ENCODE peak calls at places on chromosomes 11 and 22, in four cellular contexts. Y is SK-N-SH, H is K562, K is HepG2. M is an unnamed sample.

GRCh38 chr22:36454916-36455570 is 26.4 kb downstream of the TXN2 start:
- DNase-seq in Y (peak; percentile 96), H (peak; percentile 91), K (no peak), M (peak; percentile 50)

GRCh38 chr11:126403039-126403438 is 47.6 kb downstream of the ST3GAL4 start:
- DNase-seq in Y (no peak), H (no peak), K (no peak), M (no peak)

GRCh38 chr11:2703487-2704141 is 3.8 kb upstream of the KCNQ1OT1 start:
- DNase-seq in Y (no peak), H (no peak), K (no peak), M (no peak)

GRCh38 chr22:20392983-20393704 is 807 bp upstream of the ZNF74 start:
- DNase-seq in Y (no peak), H (no peak), K (no peak), M (no peak)

GRCh38 chr11:83159901-83160865 is 3.3 kb downstream of the PCF11 start:
- DNase-seq in Y (no peak), H (no peak), K (no peak), M (no peak)

GRCh38 chr11:93494341-93494740 is 48.9 kb downstream of the SMCO4 start:
- DNase-seq in Y (no peak), H (no peak), K (no peak), M (no peak)

GRCh38 chr11:114277637-114278341 is 18.4 kb upstream of the NNMT start:
- DNase-seq in Y (no peak), H (no peak), K (no peak), M (no peak)

GRCh38 chr22:37415210-37415609 is 12.1 kb downstream of the ELFN2 start:
- DNase-seq in Y (no peak), H (no peak), K (no peak), M (no peak)

GRCh38 chr11:43393765-43394355 is 35.1 kb downstream of the TTC17 start:
- DNase-seq in Y (no peak), H (no peak), K (no peak), M (no peak)

GRCh38 chr11:77122576-77123212 is 5.4 kb upstream of the MYO7A start:
- DNase-seq in Y (no peak), H (no peak), K (no peak), M (no peak)

GRCh38 chr11:12585861-12586260 is 88.4 kb upstream of the TEAD1 start:
- DNase-seq in Y (no peak), H (no peak), K (no peak), M (no peak)

GRCh38 chr11:109939176-109939810 is 153.9 kb upstream of the ZC3H12C start:
- DNase-seq in Y (peak; percentile 50), H (peak; percentile 44), K (peak; percentile 54), M (no peak)

GRCh38 chr11:131118247-131118646 is 202.0 kb upstream of the SNX19 start:
- DNase-seq in Y (no peak), H (no peak), K (no peak), M (no peak)

GRCh38 chr11:20251496-20251895 is 91.2 kb upstream of the DBX1 start:
- DNase-seq in Y (no peak), H (no peak), K (no peak), M (no peak)

GRCh38 chr11:57368106-57368826 is 12.7 kb downstream of the PRG3 start:
- DNase-seq in Y (no peak), H (no peak), K (no peak), M (no peak)

GRCh38 chr11:125245299-125245698 is 80.7 kb downstream of the PKNOX2 start:
- DNase-seq in Y (no peak), H (no peak), K (no peak), M (no peak)

GRCh38 chr11:61054927-61055562 is 47.2 kb upstream of the CD5 start:
- DNase-seq in Y (no peak), H (no peak), K (no peak), M (no peak)

GRCh38 chr11:66107600-66108151 is 37.6 kb downstream of the PACS1 start:
- DNase-seq in Y (no peak), H (no peak), K (no peak), M (no peak)

GRCh38 chr11:86990520-86990919 is 35.3 kb upstream of the FZD4 start:
- DNase-seq in Y (no peak), H (no peak), K (peak; percentile 54), M (no peak)

GRCh38 chr22:25350551-25350971 is 131.1 kb downstream of the CRYBB2 start:
- DNase-seq in Y (no peak), H (no peak), K (no peak), M (no peak)

GRCh38 chr22:22687638-22688500 is 43.5 kb downstream of the GGTLC2 start:
- DNase-seq in Y (peak; percentile 60), H (peak; percentile 90), K (peak; percentile 43), M (no peak)

GRCh38 chr11:122333476-122333875 is 217.5 kb upstream of the BLID start:
- DNase-seq in Y (no peak), H (no peak), K (no peak), M (no peak)

GRCh38 chr11:57543601-57544000 is 6.2 kb downstream of the SMTNL1 start:
- DNase-seq in Y (no peak), H (no peak), K (no peak), M (no peak)

GRCh38 chr11:57477507-57478189 is 17.3 kb downstream of the RTN4RL2 start:
- DNase-seq in Y (no peak), H (no peak), K (no peak), M (no peak)

GRCh38 chr11:3006505-3007260 is 14.6 kb upstream of the NAP1L4 start:
- DNase-seq in Y (no peak), H (no peak), K (no peak), M (no peak)

GRCh38 chr11:128407962-128408361 is 179.4 kb downstream of the ETS1 start:
- DNase-seq in Y (no peak), H (no peak), K (no peak), M (no peak)

GRCh38 chr22:32144875-32145274 is 14.2 kb downstream of the C22orf42 start:
- DNase-seq in Y (no peak), H (no peak), K (no peak), M (no peak)

GRCh38 chr11:95282337-95282751 is 51.3 kb upstream of the SESN3 start:
- DNase-seq in Y (no peak), H (no peak), K (peak; percentile 84), M (no peak)

GRCh38 chr11:82092904-82093303 is 640.8 kb downstream of the FAM181B start:
- DNase-seq in Y (no peak), H (no peak), K (no peak), M (no peak)

GRCh38 chr11:58788355-58789023 is 56.0 kb downstream of the GLYATL2 start:
- DNase-seq in Y (peak; percentile 34), H (peak; percentile 52), K (peak; percentile 67), M (peak; percentile 7)
- TF ChIP-seq CHD2 in Y (no peak), H (no peak), K (no peak), M (no peak)

DNA sequence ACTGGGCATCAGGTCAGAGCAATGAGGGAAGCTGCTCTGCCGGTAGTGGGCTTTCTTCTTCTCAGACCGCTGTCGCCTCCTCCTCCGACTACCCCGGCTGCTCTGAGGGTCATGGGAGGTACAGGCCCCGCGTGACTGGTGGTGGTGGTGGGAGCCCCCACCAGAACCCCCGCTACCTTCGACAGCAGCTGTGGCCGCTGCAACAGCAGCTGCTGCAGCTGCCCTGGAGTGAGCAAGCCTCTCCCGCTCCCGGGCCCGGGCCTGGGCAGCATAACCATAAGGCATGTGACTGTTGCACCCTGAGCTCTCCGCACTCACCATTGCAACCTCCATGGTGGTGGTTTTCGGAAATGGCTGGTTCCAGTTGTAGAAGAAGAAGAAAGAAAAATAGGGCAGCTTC is 4.5 kb downstream of the KCNA4 start:
- DNase-seq in Y (no peak), H (no peak), K (no peak), M (no peak)
- TF ChIP-seq RAD21 in Y (no peak), H (no peak), K (no peak), M (no peak)

DNA sequence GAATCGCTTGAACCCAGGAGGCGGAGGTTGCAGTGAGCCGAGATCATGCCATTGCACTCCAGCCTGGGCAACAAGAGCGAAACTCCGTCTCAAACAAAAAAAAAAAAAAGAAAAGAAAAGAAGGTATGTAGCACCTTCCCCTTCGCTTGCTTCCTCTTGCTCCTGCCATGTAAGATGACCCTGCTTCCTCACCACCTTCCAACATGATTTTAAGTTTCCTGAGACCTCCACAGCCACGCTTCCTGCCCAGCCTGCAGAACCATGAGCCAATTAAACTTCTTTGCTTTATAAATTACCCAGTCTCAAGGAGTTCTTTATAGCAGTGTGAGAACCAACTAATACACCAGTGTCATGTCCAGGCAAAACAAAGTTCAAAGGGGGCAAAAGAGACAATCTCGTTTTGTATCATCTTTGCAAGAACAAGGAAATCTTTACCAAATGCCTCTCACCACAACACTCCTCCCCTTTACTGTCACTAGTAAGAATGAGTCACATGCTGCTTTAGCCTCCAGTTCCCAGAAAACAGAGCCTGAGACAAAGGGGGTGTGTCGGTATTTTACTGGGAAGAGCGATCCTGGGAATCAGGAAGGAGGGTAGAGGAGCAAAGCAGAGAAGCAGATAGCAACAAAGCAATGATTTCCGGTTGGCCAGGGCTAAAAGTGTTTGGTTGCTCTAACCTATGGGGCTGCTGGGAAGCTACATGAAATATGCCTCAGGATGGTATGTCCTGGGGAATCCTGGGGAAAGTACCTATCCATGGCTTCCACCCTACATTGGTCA is 10.5 kb upstream of the MCHR1 start:
- DNase-seq in Y (no peak), H (peak; percentile 22), K (peak; percentile 62), M (no peak)
- TF ChIP-seq ZBTB33 in Y (no peak), H (no peak), K (no peak), M (no peak)

GRCh38 chr22:46936378-46936916 is 174.0 kb downstream of the TBC1D22A start:
- DNase-seq in Y (no peak), H (no peak), K (peak; percentile 76), M (no peak)
- TF ChIP-seq CHD2 in Y (no peak), H (no peak), K (no peak), M (no peak)

GRCh38 chr11:71279916-71280645 is 27.7 kb upstream of the SHANK2 start:
- DNase-seq in Y (no peak), H (no peak), K (no peak), M (no peak)
- TF ChIP-seq RAD21 in Y (no peak), H (no peak), K (no peak), M (no peak)

GRCh38 chr22:41092023-41092817 is at the start of gene EP300:
- DNase-seq in Y (peak; percentile 72), H (peak; percentile 77), K (peak; percentile 18), M (no peak)
- TF ChIP-seq ZBTB33 in Y (no peak), H (no peak), K (no peak), M (no peak)

GRCh38 chr22:17694193-17694592 is 55.6 kb downstream of the BCL2L13 start:
- DNase-seq in Y (no peak), H (no peak), K (no peak), M (no peak)

GRCh38 chr22:17694752-17695151 is 56.2 kb downstream of the BCL2L13 start:
- DNase-seq in Y (no peak), H (no peak), K (no peak), M (no peak)

GRCh38 chr22:17698948-17699347 is 60.4 kb downstream of the BCL2L13 start:
- DNase-seq in Y (no peak), H (no peak), K (no peak), M (no peak)

GRCh38 chr22:17692841-17693240 is 54.3 kb downstream of the BCL2L13 start:
- DNase-seq in Y (no peak), H (no peak), K (no peak), M (no peak)

GRCh38 chr22:17695986-17696385 is 57.4 kb downstream of the BCL2L13 start:
- DNase-seq in Y (no peak), H (no peak), K (no peak), M (no peak)
- TF ChIP-seq CHD2 in Y (no peak), H (no peak), K (no peak), M (no peak)